ENCODE peak calls at places on chromosomes 3 and 15, in eight cellular contexts. A is tibial artery, P is uterus, J is NT2/D1, F is ovary, X is hepatocyte, H is transverse colon, E is heart left ventricle. U is an unnamed sample. For H3K4me1 and H3K27me3, the result is how much of the 10 kb centered on the place peaks cover.

GRCh38 chr3:116198087-116198486 is 247.2 kb downstream of the LSAMP start:
- DNase-seq in A (no peak), P (no peak), J (no peak), F (no peak), X (no peak), H (no peak), E (no peak), U (no peak)

GRCh38 chr15:85805392-85805791 is 10.7 kb upstream of the KLHL25 start:
- DNase-seq in A (no peak), P (no peak), J (no peak), F (no peak), X (no peak), H (no peak), E (no peak), U (no peak)

GRCh38 chr3:156643729-156644389 is 30.5 kb upstream of the TIPARP start:
- DNase-seq in A (no peak), P (no peak), J (no peak), F (no peak), X (peak), H (peak), E (no peak), U (no peak)

GRCh38 chr3:168559012-168559411 is 463.3 kb upstream of the GOLIM4 start:
- DNase-seq in A (no peak), P (no peak), J (no peak), F (no peak), X (no peak), H (no peak), E (no peak), U (no peak)

GRCh38 chr15:39115379-39116057 is 465.4 kb upstream of the THBS1 start:
- DNase-seq in A (no peak), P (no peak), J (no peak), F (no peak), X (no peak), H (no peak), E (no peak), U (no peak)

GRCh38 chr3:149375164-149375823 is 2.2 kb downstream of the TM4SF1 start:
- DNase-seq in A (no peak), P (no peak), J (no peak), F (no peak), X (no peak), H (no peak), E (no peak), U (no peak)

GRCh38 chr3:44125241-44125640 is 116.4 kb upstream of the TOPAZ1 start:
- DNase-seq in A (no peak), P (no peak), J (no peak), F (no peak), X (no peak), H (no peak), E (no peak), U (no peak)

GRCh38 chr15:85840079-85840801 is 45.5 kb upstream of the KLHL25 start:
- DNase-seq in A (peak), P (peak), J (peak), F (peak), X (peak), H (peak), E (peak), U (peak)

GRCh38 chr3:141699907-141700306 is 38.2 kb upstream of the RNF7 start:
- DNase-seq in A (no peak), P (no peak), J (no peak), F (no peak), X (no peak), H (no peak), E (no peak), U (no peak)

GRCh38 chr15:71237456-71238188 is 122.4 kb downstream of the THSD4 start:
- DNase-seq in A (no peak), P (peak), J (no peak), F (peak), X (peak), H (peak), E (peak), U (peak)

GRCh38 chr15:55846108-55846707 is 103.3 kb upstream of the PRTG start:
- DNase-seq in A (no peak), P (peak), J (peak), F (peak), X (peak), H (peak), E (peak), U (no peak)

GRCh38 chr3:43872301-43872700 is 181.6 kb downstream of the ABHD5 start:
- DNase-seq in A (no peak), P (no peak), J (no peak), F (no peak), X (peak), H (no peak), E (no peak), U (peak)

GRCh38 chr3:115428825-115429224 is 194.5 kb upstream of the GAP43 start:
- DNase-seq in A (no peak), P (no peak), J (no peak), F (no peak), X (no peak), H (no peak), E (no peak), U (no peak)

GRCh38 chr3:174253221-174253620 is 605.9 kb upstream of the NAALADL2 start:
- DNase-seq in A (no peak), P (no peak), J (no peak), F (no peak), X (no peak), H (no peak), E (no peak), U (no peak)

GRCh38 chr15:98899266-98900021 is 108.1 kb downstream of the PGPEP1L start:
- DNase-seq in A (no peak), P (no peak), J (no peak), F (no peak), X (no peak), H (no peak), E (no peak), U (no peak)

GRCh38 chr3:101944308-101944707 is 95.0 kb downstream of the NFKBIZ start:
- DNase-seq in A (no peak), P (no peak), J (no peak), F (no peak), X (no peak), H (no peak), E (no peak), U (no peak)

GRCh38 chr3:102174312-102174712 is 260.5 kb upstream of the ZPLD1 start:
- DNase-seq in A (no peak), P (no peak), J (no peak), F (no peak), X (no peak), H (no peak), E (no peak), U (no peak)

GRCh38 chr3:156787926-156788663 is 38.1 kb upstream of the LEKR1 start:
- DNase-seq in A (no peak), P (no peak), J (no peak), F (no peak), X (peak), H (no peak), E (no peak), U (no peak)

GRCh38 chr3:82509951-82510603 is 748.6 kb upstream of the GBE1 start:
- DNase-seq in A (no peak), P (no peak), J (no peak), F (no peak), X (no peak), H (no peak), E (no peak), U (no peak)

GRCh38 chr15:83243634-83244033 is 36.0 kb upstream of the HDGFL3 start:
- DNase-seq in A (no peak), P (no peak), J (no peak), F (no peak), X (no peak), H (no peak), E (no peak), U (no peak)

GRCh38 chr3:149411583-149411982 is 34.1 kb upstream of the TM4SF1 start:
- DNase-seq in A (no peak), P (no peak), J (no peak), F (no peak), X (no peak), H (no peak), E (no peak), U (no peak)

GRCh38 chr3:168624892-168625291 is 529.2 kb upstream of the GOLIM4 start:
- DNase-seq in A (no peak), P (no peak), J (no peak), F (no peak), X (no peak), H (no peak), E (no peak), U (no peak)

GRCh38 chr3:53130179-53131135 is at the start of gene RFT1:
- DNase-seq in A (peak), P (peak), J (peak), F (peak), X (peak), H (peak), E (peak), U (peak)

GRCh38 chr3:2656806-2657205 is 453.4 kb downstream of the IL5RA start:
- DNase-seq in A (no peak), P (no peak), J (no peak), F (no peak), X (no peak), H (no peak), E (no peak), U (no peak)

GRCh38 chr3:69406156-69406555 is 20.3 kb upstream of the FRMD4B start:
- DNase-seq in A (no peak), P (no peak), J (no peak), F (peak), X (no peak), H (no peak), E (peak), U (peak)

GRCh38 chr15:28890711-28891495 is 5.1 kb downstream of the APBA2 start:
- DNase-seq in A (no peak), P (no peak), J (no peak), F (no peak), X (no peak), H (no peak), E (no peak), U (no peak)

GRCh38 chr3:16069149-16069922 is 105.1 kb upstream of the GALNT15 start:
- DNase-seq in A (no peak), P (no peak), J (no peak), F (no peak), X (peak), H (no peak), E (no peak), U (no peak)

GRCh38 chr15:100234158-100235029 is 107.4 kb downstream of the ADAMTS17 start:
- DNase-seq in A (peak), P (peak), J (no peak), F (peak), X (no peak), H (peak), E (peak), U (peak)

GRCh38 chr3:139521144-139521543 is 18.4 kb downstream of the RBP1 start:
- DNase-seq in A (no peak), P (no peak), J (no peak), F (no peak), X (no peak), H (no peak), E (no peak), U (no peak)

GRCh38 chr15:92979011-92979701 is 79.0 kb downstream of the CHD2 start:
- DNase-seq in A (no peak), P (no peak), J (no peak), F (no peak), X (peak), H (no peak), E (no peak), U (no peak)

GRCh38 chr3:123068227-123069020 is 1.6 kb downstream of the PDIA5 start:
- DNase-seq in A (no peak), P (no peak), J (no peak), F (no peak), X (peak), H (no peak), E (no peak), U (no peak)

GRCh38 chr3:183438749-183439148 is 10.3 kb upstream of the MCF2L2 start:
- DNase-seq in A (no peak), P (no peak), J (no peak), F (no peak), X (no peak), H (peak), E (no peak), U (no peak)

GRCh38 chr3:12618426-12618825 is 45.5 kb downstream of the RAF1 start:
- DNase-seq in A (no peak), P (no peak), J (no peak), F (no peak), X (no peak), H (no peak), E (no peak), U (no peak)

GRCh38 chr3:171320721-171321120 is 139.5 kb downstream of the TNIK start:
- DNase-seq in A (no peak), P (no peak), J (no peak), F (no peak), X (no peak), H (no peak), E (peak), U (peak)
- H3K4me1 ChIP-seq in A (under half), P (under half), J (under half), F (under half), X (under half), H (under half), E (under half), U (under half)

DNA sequence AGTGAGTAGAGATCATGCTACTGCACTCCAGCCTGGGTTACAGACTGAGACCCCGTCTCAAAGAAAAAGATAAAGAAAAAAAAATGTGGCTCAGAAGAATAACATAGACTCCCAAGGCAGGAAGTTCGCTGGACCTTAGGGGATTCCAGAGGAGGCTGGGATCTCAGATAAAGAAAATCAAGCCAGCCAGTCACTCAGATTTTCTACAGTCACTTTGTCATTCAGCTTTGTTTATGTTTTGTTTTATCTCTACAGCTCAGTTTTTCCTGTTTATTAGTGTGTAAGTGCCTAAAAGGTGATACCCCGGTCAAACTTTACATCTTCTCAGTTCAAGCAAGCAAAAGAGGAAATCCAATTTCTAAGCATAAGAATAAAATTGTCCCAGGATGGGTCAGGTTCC is 6.3 kb downstream of the TMEM202 start:
- DNase-seq in A (no peak), P (no peak), J (no peak), F (no peak), X (no peak), H (no peak), E (no peak), U (no peak)
- H3K27me3 ChIP-seq in A (under half), P (under half), J (under half), F (under half), X (half or more), H (under half), E (under half), U (under half)

GRCh38 chr3:51395493-51396213 is 4.6 kb downstream of the RBM15B start:
- DNase-seq in A (no peak), P (no peak), J (no peak), F (no peak), X (no peak), H (no peak), E (no peak), U (no peak)
- H3K4me1 ChIP-seq in A (under half), P (under half), J (under half), F (under half), X (under half), H (under half), E (half or more), U (under half)

GRCh38 chr3:111571272-111571671 is 23.9 kb downstream of the ZBED2 start:
- DNase-seq in A (no peak), P (no peak), J (no peak), F (no peak), X (no peak), H (no peak), E (no peak), U (no peak)

GRCh38 chr3:111566844-111567243 is 24.8 kb downstream of the CD96 start:
- DNase-seq in A (no peak), P (no peak), J (no peak), F (no peak), X (no peak), H (no peak), E (no peak), U (no peak)

GRCh38 chr3:111570404-111571030 is 24.6 kb downstream of the ZBED2 start:
- DNase-seq in A (no peak), P (no peak), J (no peak), F (no peak), X (no peak), H (no peak), E (no peak), U (no peak)

GRCh38 chr3:111568906-111569305 is 26.2 kb downstream of the ZBED2 start:
- DNase-seq in A (no peak), P (no peak), J (no peak), F (no peak), X (no peak), H (no peak), E (no peak), U (no peak)

DNA sequence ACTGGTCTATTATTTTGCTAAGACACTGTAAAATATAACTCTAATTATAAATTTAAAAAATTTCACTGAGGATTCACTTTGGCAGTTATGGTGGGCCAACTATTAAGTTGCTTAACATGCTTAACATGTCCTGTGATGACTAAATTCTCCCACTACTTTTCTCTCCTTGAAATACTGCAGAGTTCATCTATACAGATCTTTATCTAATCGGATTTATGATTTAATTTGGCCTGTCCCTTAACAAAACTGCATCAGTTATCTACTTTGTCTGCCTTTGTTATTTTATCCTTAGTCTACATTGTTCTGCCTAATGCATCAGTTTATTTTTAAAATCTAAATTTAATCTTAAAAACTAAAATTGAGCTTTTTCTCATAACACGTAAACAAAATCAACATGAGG is 26.4 kb downstream of the CD96 start:
- DNase-seq in A (no peak), P (no peak), J (no peak), F (no peak), X (no peak), H (no peak), E (no peak), U (no peak)
- H3K27me3 ChIP-seq in A (under half), P (under half), J (under half), F (under half), X (under half), H (under half), E (under half), U (under half)

GRCh38 chr3:134312873-134313838 is 61.1 kb downstream of the AMOTL2 start:
- DNase-seq in A (peak), P (peak), J (no peak), F (peak), X (peak), H (peak), E (peak), U (peak)
- H3K4me1 ChIP-seq in A (half or more), P (under half), J (under half), F (under half), X (under half), H (under half), E (half or more), U (under half)

GRCh38 chr3:64215559-64215958 is 9.7 kb downstream of the PRICKLE2 start:
- DNase-seq in A (no peak), P (no peak), J (no peak), F (no peak), X (no peak), H (no peak), E (no peak), U (no peak)
- H3K27me3 ChIP-seq in A (under half), P (under half), J (under half), F (under half), X (under half), H (under half), E (under half), U (under half)